ENCODE peak calls at places on chromosomes 4 and X, in four cellular contexts. U is upper lobe of left lung, V is suprapubic skin, I is stomach. C is an unnamed sample. For H3K9me3, the result is how much of the 10 kb centered on the place peaks cover.

GRCh38 chr4:136650541-136651277 is 881.6 kb downstream of the PCDH18 start:
- DNase-seq in I (peak), U (no peak), V (no peak), C (no peak)

GRCh38 chr4:3418029-3418762 is 23.6 kb upstream of the HGFAC start:
- DNase-seq in V (peak), U (no peak), I (no peak), C (no peak)

GRCh38 chr4:41865981-41866798 is 69.0 kb upstream of the TMEM33 start:
- DNase-seq in U (no peak), V (no peak), I (no peak), C (no peak)

GRCh38 chr4:153651961-153652784 is 31.9 kb upstream of the TLR2 start:
- DNase-seq in U (peak), V (no peak), I (no peak), C (no peak)

GRCh38 chrX:15815779-15816452 is 25.6 kb downstream of the ZRSR2 start:
- DNase-seq in V (no peak), U (peak), I (no peak), C (no peak)

GRCh38 chrX:475926-476723 is 89.4 kb upstream of the PPP2R3B start:
- DNase-seq in V (no peak), I (no peak), U (no peak), C (no peak)

GRCh38 chr4:164350086-164350485 is 403.8 kb upstream of the SMIM31 start:
- DNase-seq in I (no peak), V (no peak), U (no peak), C (no peak)

GRCh38 chr4:57110635-57111546 is 706 bp upstream of the IGFBP7 start:
- DNase-seq in U (peak), I (peak), V (no peak), C (peak)

GRCh38 chr4:117796677-117797076 is 237.6 kb upstream of the NDST3 start:
- DNase-seq in I (no peak), U (no peak), V (no peak), C (no peak)

GRCh38 chr4:149836546-149836945 is 20.9 kb upstream of the IQCM start:
- DNase-seq in U (no peak), V (no peak), I (no peak), C (no peak)

GRCh38 chr4:147809171-147809570 is 77.3 kb downstream of the ARHGAP10 start:
- DNase-seq in I (no peak), V (no peak), U (no peak), C (no peak)

GRCh38 chrX:119067023-119067739 is 5.6 kb upstream of the CT47C1 start:
- DNase-seq in U (peak), V (no peak), I (peak), C (peak)

GRCh38 chrX:147699061-147699460 is 212.7 kb upstream of the FMR1 start:
- DNase-seq in V (no peak), I (no peak), U (no peak), C (no peak)

GRCh38 chr4:183098080-183098722 is 856 bp upstream of the WWC2 start:
- DNase-seq in U (peak), V (peak), I (peak), C (peak)

DNA sequence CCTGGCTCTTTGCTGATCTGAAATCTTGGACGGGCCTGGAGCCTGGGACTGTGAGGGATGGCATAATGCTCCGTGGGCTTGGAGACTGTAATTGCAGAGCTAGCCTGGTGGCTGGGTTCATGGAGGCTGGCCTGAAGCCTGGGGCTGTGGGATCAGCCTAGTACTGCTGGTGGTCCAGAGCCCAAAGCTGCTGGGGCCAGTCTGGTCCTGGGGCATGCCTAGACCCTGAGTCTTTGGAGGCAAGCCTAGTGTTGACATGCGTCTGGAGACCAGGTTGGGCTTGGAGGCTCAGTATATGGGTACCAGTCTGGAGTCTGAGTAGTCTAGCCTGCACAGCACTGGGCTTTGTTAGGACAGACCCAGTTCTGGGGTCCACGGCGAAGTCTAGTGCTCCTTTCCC is 172.0 kb upstream of the ZC4H2 start:
- DNase-seq in I (no peak), U (no peak), V (no peak), C (no peak)
- H3K9me3 ChIP-seq in I (under half), U (under half), V (under half), C (under half)

GRCh38 chr4:5842456-5842855 is 50.4 kb downstream of the CRMP1 start:
- DNase-seq in I (no peak), U (no peak), V (no peak), C (no peak)

GRCh38 chr4:5845035-5845905 is 47.6 kb downstream of the CRMP1 start:
- DNase-seq in I (no peak), U (no peak), V (no peak), C (no peak)

GRCh38 chr4:5839332-5839731 is 53.6 kb downstream of the CRMP1 start:
- DNase-seq in I (no peak), V (no peak), U (no peak), C (no peak)

GRCh38 chr4:5839751-5840674 is 52.9 kb downstream of the CRMP1 start:
- DNase-seq in U (no peak), I (no peak), V (no peak), C (no peak)

DNA sequence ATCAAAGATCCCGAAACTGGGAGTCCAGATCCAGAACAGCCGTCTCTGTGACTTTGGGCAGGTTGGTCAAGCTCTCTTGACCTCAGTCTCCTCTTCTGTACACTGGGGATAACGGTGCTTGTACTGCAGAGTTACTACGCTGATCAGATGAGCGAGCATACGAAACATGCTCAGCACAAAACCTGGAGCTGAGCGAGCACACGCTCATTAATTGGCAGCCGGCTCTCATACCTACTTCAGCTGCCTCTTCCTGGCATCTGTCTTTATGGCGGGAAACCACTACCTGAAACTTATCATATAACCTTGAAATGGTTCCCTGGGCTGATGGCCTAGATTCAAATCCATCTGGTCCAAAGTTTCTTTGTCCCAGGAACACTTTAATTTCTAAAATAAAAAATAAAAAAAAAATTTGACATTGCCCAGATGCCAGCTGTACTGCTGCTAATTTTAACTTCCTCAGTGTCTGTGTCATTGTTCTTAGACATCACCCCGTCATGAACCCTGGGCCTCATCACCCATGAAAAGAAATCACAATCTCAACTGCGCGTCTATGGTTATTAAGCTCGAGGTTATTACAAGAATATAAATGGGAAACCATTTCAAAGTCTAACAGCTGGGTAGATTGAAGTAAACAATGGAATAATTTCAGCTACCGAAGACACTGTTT is 49.2 kb downstream of the CRMP1 start:
- DNase-seq in U (no peak), I (no peak), V (no peak), C (no peak)
- TF ChIP-seq POLR2AphosphoS5 in U (no peak), I (no peak), V (no peak), C (no peak)

DNA sequence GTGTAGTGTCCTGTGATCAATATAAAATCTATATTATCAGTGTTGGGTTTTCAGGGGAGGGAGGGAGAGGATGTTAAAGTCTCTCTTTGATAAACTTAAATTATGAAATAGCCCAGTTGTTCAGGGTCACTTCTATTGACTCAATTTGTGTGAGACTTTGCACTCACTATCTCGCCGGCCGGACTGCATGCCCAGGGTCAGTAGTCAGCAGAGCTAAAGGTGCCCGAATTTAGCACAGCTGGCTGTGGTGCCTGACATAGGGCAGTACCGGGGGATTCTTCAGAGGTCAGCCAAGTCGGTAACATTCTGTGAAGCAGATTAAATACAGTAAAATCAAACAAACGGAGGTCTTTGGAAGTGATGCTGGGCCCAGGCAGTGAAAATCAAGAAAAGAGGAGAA is 19.2 kb downstream of the GABRQ start:
- DNase-seq in V (no peak), I (no peak), U (no peak), C (no peak)
- H3K9me3 ChIP-seq in V (under half), I (under half), U (under half), C (under half)

GRCh38 chrX:96655947-96656623 is 28.6 kb upstream of the DIAPH2 start:
- DNase-seq in I (no peak), U (no peak), V (no peak), C (no peak)
- TF ChIP-seq POLR2AphosphoS5 in I (no peak), U (no peak), V (no peak), C (no peak)

GRCh38 chr4:85951-86350 is 32.8 kb downstream of the ZNF595 start:
- DNase-seq in U (no peak), V (no peak), I (no peak), C (no peak)
- H3K9me3 ChIP-seq in U (half or more), V (half or more), I (half or more), C (half or more)

GRCh38 chr4:38804654-38805295 is at the start of gene TLR1:
- DNase-seq in U (no peak), I (no peak), V (no peak), C (no peak)
- TF ChIP-seq POLR2AphosphoS5 in U (peak), I (no peak), V (no peak), C (no peak)

DNA sequence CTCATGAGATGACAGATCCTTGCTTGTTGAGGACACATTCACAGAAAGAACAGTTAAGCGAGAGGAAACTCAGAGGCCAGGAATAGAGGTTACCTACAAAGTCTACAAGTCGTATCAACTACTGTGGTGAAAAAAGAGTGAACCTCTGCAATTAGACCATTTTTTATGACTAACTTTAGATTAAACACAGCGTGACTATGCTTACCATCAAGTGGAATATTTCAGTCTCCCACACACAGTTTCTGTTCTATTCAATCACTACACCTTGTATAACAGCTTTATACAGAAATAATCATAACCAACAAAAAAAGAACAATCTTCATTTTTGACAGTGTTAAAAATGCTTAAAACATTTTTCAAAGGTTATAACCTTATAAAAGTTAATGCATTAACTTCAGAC is 46.6 kb downstream of the ADAMTS3 start:
- DNase-seq in V (no peak), U (no peak), I (no peak), C (no peak)
- H3K9me3 ChIP-seq in V (under half), U (under half), I (under half), C (under half)

DNA sequence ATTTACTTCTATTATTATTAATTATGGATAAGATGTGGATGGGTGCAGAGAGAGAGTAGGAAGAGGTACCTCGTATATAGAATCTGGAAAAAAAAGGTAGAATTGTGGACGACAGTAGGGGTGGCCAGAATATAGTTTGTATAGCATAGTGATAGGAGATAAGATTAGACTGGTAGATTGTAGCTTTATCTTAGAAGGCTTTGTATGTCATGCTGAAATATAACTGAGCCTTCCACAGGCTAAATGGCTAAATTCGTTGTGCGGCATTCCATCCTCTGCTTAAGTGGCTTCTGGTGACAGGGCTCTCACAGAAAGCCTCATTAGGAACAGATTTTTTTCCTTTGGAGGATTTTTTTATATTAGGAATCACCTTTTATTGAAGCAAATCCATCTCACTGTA is 142.3 kb upstream of the BMPR1B start:
- DNase-seq in V (no peak), I (no peak), U (no peak), C (no peak)
- TF ChIP-seq POLR2AphosphoS5 in V (no peak), I (no peak), U (no peak), C (no peak)

GRCh38 chr4:205097-205756 is 80.9 kb downstream of the ZNF718 start:
- DNase-seq in U (no peak), I (no peak), V (no peak), C (no peak)
- H3K9me3 ChIP-seq in U (half or more), I (under half), V (under half), C (half or more)

GRCh38 chrX:101051549-101052302 is at the start of gene TRMT2B:
- DNase-seq in U (peak), I (peak), V (peak), C (peak)
- TF ChIP-seq POLR2AphosphoS5 in U (no peak), I (peak), V (no peak), C (no peak)